ENCODE peak calls at places on chromosomes 7 and 10, in ten cellular contexts. One of them, this sample, is unnamed.

GRCh38 chr10:92010026-92010713 is 86.6 kb downstream of the BTAF1 start:
- DNase-seq in K562: no peak
- DNase-seq in mesendoderm: peak
- DNase-seq in hepatocyte: no peak
- DNase-seq in HCT116: no peak
- DNase-seq in fibroblast of villous mesenchyme: no peak
- DNase-seq in brain microvascular endothelial cell: no peak
- DNase-seq in epithelial cell of esophagus: no peak
- DNase-seq in body of pancreas: no peak
- DNase-seq in lower leg skin: no peak
- DNase-seq in this sample: no peak

GRCh38 chr10:45302573-45302972 is 12.8 kb downstream of the OR13A1 start:
- DNase-seq in K562: peak
- DNase-seq in mesendoderm: no peak
- DNase-seq in hepatocyte: no peak
- DNase-seq in HCT116: no peak
- DNase-seq in fibroblast of villous mesenchyme: no peak
- DNase-seq in brain microvascular endothelial cell: no peak
- DNase-seq in epithelial cell of esophagus: no peak
- DNase-seq in body of pancreas: no peak
- DNase-seq in lower leg skin: no peak
- DNase-seq in this sample: no peak

GRCh38 chr10:114821915-114822770 is 563 bp downstream of the FHIP2A start:
- DNase-seq in K562: peak
- DNase-seq in mesendoderm: peak
- DNase-seq in hepatocyte: peak
- DNase-seq in HCT116: no peak
- DNase-seq in fibroblast of villous mesenchyme: peak
- DNase-seq in brain microvascular endothelial cell: peak
- DNase-seq in epithelial cell of esophagus: peak
- DNase-seq in body of pancreas: no peak
- DNase-seq in lower leg skin: peak
- DNase-seq in this sample: peak

GRCh38 chr7:118502235-118502634 is 277.7 kb downstream of the ANKRD7 start:
- DNase-seq in K562: no peak
- DNase-seq in mesendoderm: no peak
- DNase-seq in hepatocyte: no peak
- DNase-seq in HCT116: no peak
- DNase-seq in fibroblast of villous mesenchyme: no peak
- DNase-seq in brain microvascular endothelial cell: no peak
- DNase-seq in epithelial cell of esophagus: no peak
- DNase-seq in body of pancreas: no peak
- DNase-seq in lower leg skin: no peak
- DNase-seq in this sample: no peak

GRCh38 chr10:46091080-46091833 is 45.2 kb upstream of the MSMB start:
- DNase-seq in K562: no peak
- DNase-seq in mesendoderm: no peak
- DNase-seq in hepatocyte: no peak
- DNase-seq in HCT116: no peak
- DNase-seq in fibroblast of villous mesenchyme: no peak
- DNase-seq in brain microvascular endothelial cell: no peak
- DNase-seq in epithelial cell of esophagus: no peak
- DNase-seq in body of pancreas: no peak
- DNase-seq in lower leg skin: no peak
- DNase-seq in this sample: peak

GRCh38 chr7:120609136-120609753 is 248.7 kb downstream of the TSPAN12 start:
- DNase-seq in K562: no peak
- DNase-seq in mesendoderm: no peak
- DNase-seq in hepatocyte: no peak
- DNase-seq in HCT116: no peak
- DNase-seq in fibroblast of villous mesenchyme: no peak
- DNase-seq in brain microvascular endothelial cell: no peak
- DNase-seq in epithelial cell of esophagus: no peak
- DNase-seq in body of pancreas: no peak
- DNase-seq in lower leg skin: no peak
- DNase-seq in this sample: no peak

GRCh38 chr10:121788717-121789116 is 139.1 kb downstream of the ATE1 start:
- DNase-seq in K562: no peak
- DNase-seq in mesendoderm: no peak
- DNase-seq in hepatocyte: no peak
- DNase-seq in HCT116: no peak
- DNase-seq in fibroblast of villous mesenchyme: no peak
- DNase-seq in brain microvascular endothelial cell: no peak
- DNase-seq in epithelial cell of esophagus: no peak
- DNase-seq in body of pancreas: no peak
- DNase-seq in lower leg skin: no peak
- DNase-seq in this sample: no peak

GRCh38 chr7:92244803-92245486 is 769 bp downstream of the KRIT1 start:
- DNase-seq in K562: peak
- DNase-seq in mesendoderm: no peak
- DNase-seq in hepatocyte: no peak
- DNase-seq in HCT116: no peak
- DNase-seq in fibroblast of villous mesenchyme: peak
- DNase-seq in brain microvascular endothelial cell: no peak
- DNase-seq in epithelial cell of esophagus: no peak
- DNase-seq in body of pancreas: no peak
- DNase-seq in lower leg skin: no peak
- DNase-seq in this sample: no peak

GRCh38 chr7:27714831-27715444 is 25.0 kb upstream of the TAX1BP1 start:
- DNase-seq in K562: no peak
- DNase-seq in mesendoderm: no peak
- DNase-seq in hepatocyte: peak
- DNase-seq in HCT116: no peak
- DNase-seq in fibroblast of villous mesenchyme: no peak
- DNase-seq in brain microvascular endothelial cell: peak
- DNase-seq in epithelial cell of esophagus: no peak
- DNase-seq in body of pancreas: no peak
- DNase-seq in lower leg skin: no peak
- DNase-seq in this sample: no peak

GRCh38 chr7:23403970-23404369 is 66.3 kb downstream of the IGF2BP3 start:
- DNase-seq in K562: no peak
- DNase-seq in mesendoderm: no peak
- DNase-seq in hepatocyte: no peak
- DNase-seq in HCT116: no peak
- DNase-seq in fibroblast of villous mesenchyme: no peak
- DNase-seq in brain microvascular endothelial cell: no peak
- DNase-seq in epithelial cell of esophagus: no peak
- DNase-seq in body of pancreas: no peak
- DNase-seq in lower leg skin: no peak
- DNase-seq in this sample: no peak

GRCh38 chr10:115827650-115828049 is 445.4 kb downstream of the GFRA1 start:
- DNase-seq in K562: no peak
- DNase-seq in mesendoderm: peak
- DNase-seq in hepatocyte: no peak
- DNase-seq in HCT116: no peak
- DNase-seq in fibroblast of villous mesenchyme: no peak
- DNase-seq in brain microvascular endothelial cell: no peak
- DNase-seq in epithelial cell of esophagus: no peak
- DNase-seq in body of pancreas: no peak
- DNase-seq in lower leg skin: no peak
- DNase-seq in this sample: no peak

GRCh38 chr7:91836065-91836368 is 44.5 kb downstream of the MTERF1 start:
- DNase-seq in K562: no peak
- DNase-seq in mesendoderm: no peak
- DNase-seq in hepatocyte: no peak
- DNase-seq in HCT116: no peak
- DNase-seq in fibroblast of villous mesenchyme: no peak
- DNase-seq in brain microvascular endothelial cell: peak
- DNase-seq in epithelial cell of esophagus: peak
- DNase-seq in body of pancreas: no peak
- DNase-seq in lower leg skin: no peak
- DNase-seq in this sample: no peak

DNA sequence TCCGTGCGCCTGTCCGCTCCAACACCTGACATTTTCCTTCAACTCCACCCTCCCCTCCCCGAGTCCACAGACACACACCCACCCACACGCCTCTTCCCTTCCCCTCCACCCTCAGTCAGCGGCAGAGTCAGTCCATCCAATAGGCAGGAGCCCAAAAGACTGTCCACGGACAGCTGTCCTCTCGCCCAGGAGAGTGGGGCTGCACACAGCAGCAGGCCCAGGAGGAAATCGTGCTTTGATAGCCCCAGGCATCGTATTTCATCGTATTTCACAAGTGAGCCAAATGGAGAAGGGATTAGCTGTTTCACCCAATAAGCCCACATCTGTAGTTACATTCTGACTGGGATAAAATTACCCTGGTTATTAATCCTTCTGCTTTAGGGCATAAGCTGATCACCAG is 285.1 kb downstream of the ZEB1 start:
- DNase-seq in K562: no peak
- DNase-seq in mesendoderm: peak
- DNase-seq in hepatocyte: peak
- DNase-seq in HCT116: no peak
- DNase-seq in fibroblast of villous mesenchyme: peak
- DNase-seq in brain microvascular endothelial cell: no peak
- DNase-seq in epithelial cell of esophagus: no peak
- DNase-seq in body of pancreas: no peak
- DNase-seq in lower leg skin: no peak
- DNase-seq in this sample: no peak
- H3K4me3 ChIP-seq in K562: peak
- H3K4me3 ChIP-seq in mesendoderm: no peak
- H3K4me3 ChIP-seq in hepatocyte: no peak
- H3K4me3 ChIP-seq in HCT116: no peak
- H3K4me3 ChIP-seq in fibroblast of villous mesenchyme: peak
- H3K4me3 ChIP-seq in brain microvascular endothelial cell: no peak
- H3K4me3 ChIP-seq in epithelial cell of esophagus: no peak
- H3K4me3 ChIP-seq in body of pancreas: no peak
- H3K4me3 ChIP-seq in lower leg skin: no peak
- H3K4me3 ChIP-seq in this sample: peak

GRCh38 chr7:39560398-39560797 is 5.8 kb upstream of the YAE1 start:
- DNase-seq in K562: no peak
- DNase-seq in mesendoderm: no peak
- DNase-seq in hepatocyte: no peak
- DNase-seq in HCT116: no peak
- DNase-seq in fibroblast of villous mesenchyme: no peak
- DNase-seq in brain microvascular endothelial cell: no peak
- DNase-seq in epithelial cell of esophagus: peak
- DNase-seq in body of pancreas: no peak
- DNase-seq in lower leg skin: no peak
- DNase-seq in this sample: no peak

GRCh38 chr7:39557222-39557621 is 9.0 kb upstream of the YAE1 start:
- DNase-seq in K562: no peak
- DNase-seq in mesendoderm: no peak
- DNase-seq in hepatocyte: no peak
- DNase-seq in HCT116: no peak
- DNase-seq in fibroblast of villous mesenchyme: no peak
- DNase-seq in brain microvascular endothelial cell: no peak
- DNase-seq in epithelial cell of esophagus: no peak
- DNase-seq in body of pancreas: no peak
- DNase-seq in lower leg skin: no peak
- DNase-seq in this sample: no peak

GRCh38 chr7:39554583-39555140 is 11.5 kb upstream of the YAE1 start:
- DNase-seq in K562: no peak
- DNase-seq in mesendoderm: no peak
- DNase-seq in hepatocyte: no peak
- DNase-seq in HCT116: no peak
- DNase-seq in fibroblast of villous mesenchyme: peak
- DNase-seq in brain microvascular endothelial cell: no peak
- DNase-seq in epithelial cell of esophagus: no peak
- DNase-seq in body of pancreas: no peak
- DNase-seq in lower leg skin: no peak
- DNase-seq in this sample: no peak
- H3K4me3 ChIP-seq in K562: no peak
- H3K4me3 ChIP-seq in mesendoderm: no peak
- H3K4me3 ChIP-seq in hepatocyte: no peak
- H3K4me3 ChIP-seq in HCT116: no peak
- H3K4me3 ChIP-seq in fibroblast of villous mesenchyme: no peak
- H3K4me3 ChIP-seq in brain microvascular endothelial cell: no peak
- H3K4me3 ChIP-seq in epithelial cell of esophagus: no peak
- H3K4me3 ChIP-seq in body of pancreas: no peak
- H3K4me3 ChIP-seq in lower leg skin: no peak
- H3K4me3 ChIP-seq in this sample: no peak

DNA sequence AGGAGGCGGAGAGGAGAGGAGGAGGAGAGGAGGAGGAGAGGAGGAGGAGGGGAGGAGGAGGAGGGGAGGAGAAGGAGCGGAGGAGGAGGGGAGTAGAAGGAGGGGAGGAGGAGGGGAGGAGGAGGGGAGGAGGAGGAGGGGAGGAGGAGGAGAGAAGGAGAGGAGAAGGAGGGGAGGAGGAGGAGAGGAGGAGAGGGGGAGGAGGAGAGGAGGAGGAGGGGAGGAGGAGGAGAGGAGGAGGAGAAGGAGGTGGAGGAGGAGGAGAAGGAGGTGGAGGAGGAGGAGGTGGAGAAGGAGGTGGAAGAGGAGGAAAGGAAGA is 15.5 kb upstream of the CRCP start:
- DNase-seq in K562: no peak
- DNase-seq in mesendoderm: no peak
- DNase-seq in hepatocyte: no peak
- DNase-seq in HCT116: no peak
- DNase-seq in fibroblast of villous mesenchyme: peak
- DNase-seq in brain microvascular endothelial cell: no peak
- DNase-seq in epithelial cell of esophagus: no peak
- DNase-seq in body of pancreas: no peak
- DNase-seq in lower leg skin: no peak
- DNase-seq in this sample: no peak
- H3K4me3 ChIP-seq in K562: peak
- H3K4me3 ChIP-seq in mesendoderm: no peak
- H3K4me3 ChIP-seq in hepatocyte: no peak
- H3K4me3 ChIP-seq in HCT116: peak
- H3K4me3 ChIP-seq in fibroblast of villous mesenchyme: peak
- H3K4me3 ChIP-seq in brain microvascular endothelial cell: no peak
- H3K4me3 ChIP-seq in epithelial cell of esophagus: no peak
- H3K4me3 ChIP-seq in body of pancreas: no peak
- H3K4me3 ChIP-seq in lower leg skin: no peak
- H3K4me3 ChIP-seq in this sample: no peak

DNA sequence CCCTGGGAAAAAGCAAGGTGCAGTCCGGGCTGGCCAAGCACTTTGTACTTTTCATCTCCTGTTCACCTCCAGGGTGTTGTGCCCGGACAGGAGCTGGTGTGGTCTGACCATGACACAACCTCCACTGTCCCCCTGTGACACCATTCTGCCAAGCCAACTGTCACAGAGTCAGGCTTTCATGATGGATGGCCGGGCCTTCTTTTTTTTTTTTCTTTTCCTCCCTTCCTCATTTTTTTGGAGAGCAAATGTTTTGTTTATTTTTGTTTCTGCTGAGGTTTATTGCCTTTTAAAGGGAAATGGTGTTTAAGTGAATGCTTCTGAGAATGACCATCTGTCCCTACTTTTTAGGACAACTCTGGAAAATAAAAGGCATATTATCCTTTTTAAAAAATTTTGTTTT is 115.2 kb upstream of the NPS start:
- DNase-seq in K562: no peak
- DNase-seq in mesendoderm: no peak
- DNase-seq in hepatocyte: no peak
- DNase-seq in HCT116: no peak
- DNase-seq in fibroblast of villous mesenchyme: peak
- DNase-seq in brain microvascular endothelial cell: no peak
- DNase-seq in epithelial cell of esophagus: no peak
- DNase-seq in body of pancreas: no peak
- DNase-seq in lower leg skin: no peak
- DNase-seq in this sample: no peak
- H3K4me3 ChIP-seq in K562: no peak
- H3K4me3 ChIP-seq in mesendoderm: no peak
- H3K4me3 ChIP-seq in hepatocyte: no peak
- H3K4me3 ChIP-seq in HCT116: no peak
- H3K4me3 ChIP-seq in fibroblast of villous mesenchyme: no peak
- H3K4me3 ChIP-seq in brain microvascular endothelial cell: no peak
- H3K4me3 ChIP-seq in epithelial cell of esophagus: no peak
- H3K4me3 ChIP-seq in body of pancreas: no peak
- H3K4me3 ChIP-seq in lower leg skin: no peak
- H3K4me3 ChIP-seq in this sample: no peak